ENCODE peak calls at places on chromosomes 2 and 18, in five cellular contexts. L is SK-N-SH, C is K562, N is A549, Y is GM12878. S is an unnamed sample.

GRCh38 chr2:216404010-216404618 is 8.2 kb upstream of the SMARCAL1 start:
- DNase-seq in L (peak; percentile 54), C (peak; percentile 37), N (peak; percentile 33), Y (no peak), S (peak; percentile 37)

GRCh38 chr2:150878347-150878746 is 383.3 kb downstream of the RBM43 start:
- DNase-seq in L (no peak), C (peak; percentile 10), N (peak; percentile 17), Y (no peak), S (peak; percentile 52)

GRCh38 chr2:212249451-212249850 is 289.2 kb downstream of the ERBB4 start:
- DNase-seq in L (no peak), C (no peak), N (peak; percentile 6), Y (no peak), S (peak; percentile 39)

GRCh38 chr2:196988599-196988998 is 62.1 kb upstream of the PGAP1 start:
- DNase-seq in L (no peak), C (no peak), N (no peak), Y (no peak), S (no peak)

GRCh38 chr18:74064510-74064909 is 83.1 kb downstream of the FBXO15 start:
- DNase-seq in L (no peak), C (no peak), N (no peak), Y (no peak), S (peak; percentile 39)

GRCh38 chr2:42743667-42744005 is 20.3 kb downstream of the OXER1 start:
- DNase-seq in L (no peak), C (no peak), N (no peak), Y (no peak), S (no peak)

GRCh38 chr2:31877008-31877407 is 133.8 kb downstream of the MEMO1 start:
- DNase-seq in L (no peak), C (no peak), N (peak; percentile 53), Y (no peak), S (peak; percentile 73)

GRCh38 chr2:19870792-19871191 is 31.0 kb downstream of the TTC32 start:
- DNase-seq in L (no peak), C (no peak), N (no peak), Y (no peak), S (no peak)

GRCh38 chr2:145411493-145411892 is 891.6 kb upstream of the ZEB2 start:
- DNase-seq in L (no peak), C (no peak), N (no peak), Y (peak; percentile 68), S (no peak)

GRCh38 chr2:229780856-229781773 is 66.8 kb upstream of the DNER start:
- DNase-seq in L (peak; percentile 49), C (peak; percentile 29), N (peak; percentile 45), Y (no peak), S (peak; percentile 77)

GRCh38 chr2:135093192-135093591 is 41.1 kb downstream of the RAB3GAP1 start:
- DNase-seq in L (no peak), C (no peak), N (peak; percentile 7), Y (no peak), S (no peak)

GRCh38 chr2:52918551-52918950 is 849.1 kb upstream of the CHAC2 start:
- DNase-seq in L (no peak), C (no peak), N (no peak), Y (no peak), S (peak; percentile 93)

GRCh38 chr2:174337337-174338154 is 2.8 kb downstream of the SP9 start:
- DNase-seq in L (peak; percentile 70), C (peak; percentile 66), N (peak; percentile 73), Y (no peak), S (no peak)

GRCh38 chr2:121336528-121337294 is 51.7 kb upstream of the TFCP2L1 start:
- DNase-seq in L (no peak), C (no peak), N (no peak), Y (no peak), S (no peak)

GRCh38 chr2:9002637-9003365 is 683 bp downstream of the MBOAT2 start:
- DNase-seq in L (peak; percentile 82), C (no peak), N (peak; percentile 37), Y (no peak), S (no peak)

GRCh38 chr18:22694954-22695353 is 238.2 kb upstream of the RBBP8 start:
- DNase-seq in L (no peak), C (no peak), N (peak; percentile 83), Y (no peak), S (peak; percentile 98)

GRCh38 chr2:217105733-217106649 is 246.1 kb upstream of the TNP1 start:
- DNase-seq in L (no peak), C (peak; percentile 51), N (peak; percentile 86), Y (no peak), S (peak; percentile 95)

GRCh38 chr2:197777823-197778407 is 7.2 kb downstream of the BOLL start:
- DNase-seq in L (peak; percentile 30), C (peak; percentile 13), N (peak; percentile 38), Y (peak; percentile 12), S (peak; percentile 51)

GRCh38 chr2:81436256-81436655 is 1131.7 kb upstream of the LRRTM1 start:
- DNase-seq in L (no peak), C (no peak), N (no peak), Y (no peak), S (no peak)

GRCh38 chr2:164613321-164613982 is 7.8 kb downstream of the GRB14 start:
- DNase-seq in L (no peak), C (no peak), N (no peak), Y (no peak), S (no peak)

GRCh38 chr2:97907667-97908066 is 88.1 kb downstream of the TMEM131 start:
- DNase-seq in L (no peak), C (no peak), N (no peak), Y (no peak), S (no peak)

GRCh38 chr2:18209934-18210639 is 331.6 kb downstream of the KCNS3 start:
- DNase-seq in L (no peak), C (no peak), N (peak; percentile 67), Y (no peak), S (peak; percentile 78)

GRCh38 chr18:61901334-61901986 is 8.7 kb upstream of the RNF152 start:
- DNase-seq in L (peak; percentile 73), C (peak; percentile 58), N (peak; percentile 59), Y (peak; percentile 7), S (peak; percentile 53)
- TF ChIP-seq RCOR1 in L (no peak), C (no peak), N (no peak), Y (no peak), S (no peak)

DNA sequence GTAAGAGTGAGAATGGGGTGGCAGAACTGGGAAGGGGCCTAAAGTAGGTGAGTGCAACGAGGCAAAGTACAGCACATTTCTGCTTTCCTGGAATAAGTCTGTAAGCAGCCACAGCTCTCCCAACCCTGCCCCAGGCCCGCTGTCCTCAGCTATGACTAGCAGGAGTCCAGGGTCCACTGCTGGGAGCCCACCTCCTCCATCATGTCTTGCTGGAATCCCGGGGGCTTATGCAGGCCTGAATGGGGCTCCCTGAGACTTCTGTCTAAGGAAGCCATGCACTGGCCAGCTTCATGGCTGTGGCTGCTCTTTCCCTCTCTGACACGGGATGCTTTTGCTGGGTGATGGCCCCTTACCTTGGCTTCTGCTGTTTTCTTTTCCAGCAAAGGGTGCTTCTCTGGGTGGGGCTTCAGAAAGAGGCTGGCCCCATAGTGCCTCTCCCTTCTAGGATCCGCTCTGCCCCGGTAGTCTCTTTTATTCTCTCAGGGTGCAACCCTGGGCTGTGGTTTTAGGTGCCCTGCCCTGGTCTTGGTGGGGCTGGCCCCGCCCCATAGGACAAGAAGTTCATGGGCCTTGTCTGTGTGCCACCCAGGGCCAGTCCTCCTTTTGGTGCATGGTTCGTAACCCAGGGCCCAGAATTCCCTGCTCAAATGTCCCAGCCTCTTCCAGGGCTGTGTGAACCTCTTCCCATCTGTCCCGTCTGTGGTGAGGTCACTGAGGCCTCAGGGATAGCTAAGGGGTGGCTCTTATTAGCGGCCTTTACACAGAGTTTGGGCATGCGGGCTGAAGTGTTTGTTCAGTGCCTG is 33.8 kb upstream of the POLE4 start:
- DNase-seq in L (no peak), C (no peak), N (no peak), Y (no peak), S (no peak)
- TF ChIP-seq RCOR1 in L (no peak), C (no peak), N (no peak), Y (no peak), S (no peak)

GRCh38 chr2:85853499-85854165 is 35.2 kb downstream of the ST3GAL5 start:
- DNase-seq in L (no peak), C (no peak), N (no peak), Y (peak; percentile 65), S (no peak)
- TF ChIP-seq RCOR1 in L (no peak), C (no peak), N (no peak), Y (no peak), S (no peak)

GRCh38 chr2:122749347-122749850 is 993.9 kb downstream of the TSN start:
- DNase-seq in L (no peak), C (no peak), N (no peak), Y (no peak), S (no peak)
- TF ChIP-seq RCOR1 in L (no peak), C (no peak), N (no peak), Y (no peak), S (no peak)

DNA sequence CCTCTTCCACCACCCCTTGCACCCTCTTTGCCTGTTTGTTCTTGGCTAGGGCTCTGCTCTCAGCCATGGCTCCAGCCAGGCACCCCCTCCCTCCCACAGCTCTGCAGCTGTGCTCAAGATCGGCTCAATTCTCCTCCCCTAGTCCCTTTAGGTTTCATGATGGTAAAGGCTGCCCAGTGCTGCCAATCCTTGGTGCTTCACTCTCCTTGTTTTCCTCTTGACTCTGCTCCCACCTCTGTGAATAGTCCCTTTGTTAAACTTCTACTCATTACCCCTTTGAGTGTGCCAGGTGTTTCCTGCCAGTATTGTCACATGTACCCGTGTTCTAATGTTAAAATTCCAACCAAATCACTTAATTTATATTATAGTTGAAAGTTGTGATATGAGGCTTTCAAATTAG is 101.0 kb upstream of the CERS6 start:
- DNase-seq in L (no peak), C (no peak), N (no peak), Y (no peak), S (no peak)
- TF ChIP-seq RCOR1 in L (no peak), C (no peak), N (no peak), Y (no peak), S (no peak)

GRCh38 chr2:95757988-95758387 is 166.2 kb downstream of the TRIM43 start:
- DNase-seq in L (no peak), C (no peak), N (no peak), Y (no peak), S (no peak)

GRCh38 chr2:95759481-95760246 is 167.9 kb downstream of the TRIM43 start:
- DNase-seq in L (no peak), C (no peak), N (no peak), Y (no peak), S (no peak)

GRCh38 chr2:95760839-95761525 is 169.2 kb downstream of the TRIM43 start:
- DNase-seq in L (no peak), C (peak; percentile 18), N (peak; percentile 12), Y (no peak), S (peak; percentile 88)

DNA sequence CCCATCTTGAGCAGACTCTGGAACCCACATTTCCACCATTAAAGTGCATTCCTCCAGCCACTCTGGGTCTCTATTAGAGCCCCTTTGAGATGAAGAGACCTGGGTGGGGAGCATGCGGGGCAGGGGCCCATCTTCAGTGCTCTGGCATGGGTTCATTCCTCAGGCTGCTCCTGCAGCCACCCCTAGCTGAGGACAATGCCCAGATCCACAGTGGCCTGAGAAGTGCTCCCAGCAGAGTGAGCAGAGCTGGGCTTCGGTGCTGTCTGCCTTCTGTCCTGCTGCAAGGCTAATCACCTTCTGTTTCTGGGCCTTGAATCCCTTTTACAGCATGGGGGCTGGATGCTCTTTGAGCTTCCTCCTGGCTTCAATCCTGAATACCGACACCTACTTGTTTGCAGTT is 169.8 kb downstream of the TRIM43 start:
- DNase-seq in L (no peak), C (no peak), N (no peak), Y (no peak), S (no peak)
- TF ChIP-seq RCOR1 in L (no peak), C (no peak), N (no peak), Y (no peak), S (no peak)

GRCh38 chr18:24910217-24910616 is 441.7 kb downstream of the ZNF521 start:
- DNase-seq in L (no peak), C (no peak), N (no peak), Y (no peak), S (peak; percentile 44)
- TF ChIP-seq RCOR1 in L (no peak), C (no peak), N (no peak), Y (no peak), S (no peak)

GRCh38 chr2:46486441-46486840 is 7.1 kb downstream of the TMEM247 start:
- DNase-seq in L (no peak), C (no peak), N (no peak), Y (no peak), S (no peak)
- TF ChIP-seq RCOR1 in L (no peak), C (no peak), N (no peak), Y (no peak), S (no peak)

S was measured in IMR-90.